ENCODE peak calls at places on chromosomes 7 and 10, in nine cellular contexts. One of them, this sample, is unnamed.
A peak's percentile ranks its signal among the peaks of the same experiment; 100 is the strongest.

GRCh38 chr7:71723859-71724258 is 591.9 kb downstream of the GALNT17 start:
- DNase-seq in Kasumi-1: no peak
- DNase-seq in central memory CD4-positive, alpha-beta T cell: no peak
- DNase-seq in effector memory CD4-positive, alpha-beta T cell: no peak
- DNase-seq in stimulated activated CD4-positive, alpha-beta T cell treated with anti-CD3 and anti-CD28 coated beads, Interleukin-2, amount 100 ng/mL, for 48 hours: no peak
- DNase-seq in NCI-H1092 treated with DMSO at 0.1 percent for 48 hours: no peak
- DNase-seq in thoracic aorta: no peak
- DNase-seq in neural progenitor cell: no peak
- DNase-seq in activated CD8-positive, alpha-beta memory T cell treated with anti-CD3 and anti-CD28 coated beads, Interleukin-2, amount 10 ng/mL, durations not matched to agents 7 days and 5 days: no peak
- DNase-seq in this sample: no peak

GRCh38 chr7:49014870-49015269 is 90.5 kb downstream of the CDC14C start:
- DNase-seq in effector memory CD4-positive, alpha-beta T cell: no peak
- DNase-seq in central memory CD4-positive, alpha-beta T cell: no peak
- DNase-seq in activated CD8-positive, alpha-beta memory T cell treated with anti-CD3 and anti-CD28 coated beads, Interleukin-2, amount 10 ng/mL, durations not matched to agents 7 days and 5 days: no peak
- DNase-seq in Kasumi-1: no peak
- DNase-seq in neural progenitor cell: no peak
- DNase-seq in stimulated activated CD4-positive, alpha-beta T cell treated with anti-CD3 and anti-CD28 coated beads, Interleukin-2, amount 100 ng/mL, for 48 hours: no peak
- DNase-seq in NCI-H1092 treated with DMSO at 0.1 percent for 48 hours: no peak
- DNase-seq in thoracic aorta: no peak
- DNase-seq in this sample: no peak

GRCh38 chr10:29426420-29426819 is 137.6 kb downstream of the LYZL1 start:
- DNase-seq in effector memory CD4-positive, alpha-beta T cell: no peak
- DNase-seq in central memory CD4-positive, alpha-beta T cell: no peak
- DNase-seq in NCI-H1092 treated with DMSO at 0.1 percent for 48 hours: no peak
- DNase-seq in neural progenitor cell: no peak
- DNase-seq in thoracic aorta: no peak
- DNase-seq in stimulated activated CD4-positive, alpha-beta T cell treated with anti-CD3 and anti-CD28 coated beads, Interleukin-2, amount 100 ng/mL, for 48 hours: no peak
- DNase-seq in activated CD8-positive, alpha-beta memory T cell treated with anti-CD3 and anti-CD28 coated beads, Interleukin-2, amount 10 ng/mL, durations not matched to agents 7 days and 5 days: no peak
- DNase-seq in Kasumi-1: no peak
- DNase-seq in this sample: no peak

GRCh38 chr10:29555746-29556481 is 78.9 kb downstream of the SVIL start:
- DNase-seq in thoracic aorta: no peak
- DNase-seq in effector memory CD4-positive, alpha-beta T cell: no peak
- DNase-seq in NCI-H1092 treated with DMSO at 0.1 percent for 48 hours: no peak
- DNase-seq in central memory CD4-positive, alpha-beta T cell: no peak
- DNase-seq in stimulated activated CD4-positive, alpha-beta T cell treated with anti-CD3 and anti-CD28 coated beads, Interleukin-2, amount 100 ng/mL, for 48 hours: no peak
- DNase-seq in neural progenitor cell: peak; percentile 59
- DNase-seq in activated CD8-positive, alpha-beta memory T cell treated with anti-CD3 and anti-CD28 coated beads, Interleukin-2, amount 10 ng/mL, durations not matched to agents 7 days and 5 days: no peak
- DNase-seq in Kasumi-1: no peak
- DNase-seq in this sample: peak; percentile 65

GRCh38 chr10:124378817-124379510 is 39.8 kb downstream of the OAT start:
- DNase-seq in stimulated activated CD4-positive, alpha-beta T cell treated with anti-CD3 and anti-CD28 coated beads, Interleukin-2, amount 100 ng/mL, for 48 hours: no peak
- DNase-seq in effector memory CD4-positive, alpha-beta T cell: no peak
- DNase-seq in NCI-H1092 treated with DMSO at 0.1 percent for 48 hours: peak; percentile 50
- DNase-seq in Kasumi-1: no peak
- DNase-seq in neural progenitor cell: no peak
- DNase-seq in thoracic aorta: no peak
- DNase-seq in activated CD8-positive, alpha-beta memory T cell treated with anti-CD3 and anti-CD28 coated beads, Interleukin-2, amount 10 ng/mL, durations not matched to agents 7 days and 5 days: no peak
- DNase-seq in central memory CD4-positive, alpha-beta T cell: no peak
- DNase-seq in this sample: no peak

GRCh38 chr10:15715619-15716227 is 4.0 kb downstream of the ITGA8 start:
- DNase-seq in thoracic aorta: no peak
- DNase-seq in stimulated activated CD4-positive, alpha-beta T cell treated with anti-CD3 and anti-CD28 coated beads, Interleukin-2, amount 100 ng/mL, for 48 hours: no peak
- DNase-seq in neural progenitor cell: peak; percentile 56
- DNase-seq in effector memory CD4-positive, alpha-beta T cell: no peak
- DNase-seq in Kasumi-1: peak; percentile 30
- DNase-seq in central memory CD4-positive, alpha-beta T cell: no peak
- DNase-seq in activated CD8-positive, alpha-beta memory T cell treated with anti-CD3 and anti-CD28 coated beads, Interleukin-2, amount 10 ng/mL, durations not matched to agents 7 days and 5 days: no peak
- DNase-seq in NCI-H1092 treated with DMSO at 0.1 percent for 48 hours: no peak
- DNase-seq in this sample: peak; percentile 30

GRCh38 chr10:34590802-34591201 is 224.3 kb downstream of the PARD3 start:
- DNase-seq in neural progenitor cell: no peak
- DNase-seq in effector memory CD4-positive, alpha-beta T cell: no peak
- DNase-seq in Kasumi-1: no peak
- DNase-seq in central memory CD4-positive, alpha-beta T cell: no peak
- DNase-seq in activated CD8-positive, alpha-beta memory T cell treated with anti-CD3 and anti-CD28 coated beads, Interleukin-2, amount 10 ng/mL, durations not matched to agents 7 days and 5 days: no peak
- DNase-seq in NCI-H1092 treated with DMSO at 0.1 percent for 48 hours: no peak
- DNase-seq in stimulated activated CD4-positive, alpha-beta T cell treated with anti-CD3 and anti-CD28 coated beads, Interleukin-2, amount 100 ng/mL, for 48 hours: no peak
- DNase-seq in thoracic aorta: no peak
- DNase-seq in this sample: no peak

GRCh38 chr10:94349327-94349726 is 13.4 kb downstream of the NOC3L start:
- DNase-seq in Kasumi-1: peak; percentile 43
- DNase-seq in thoracic aorta: no peak
- DNase-seq in effector memory CD4-positive, alpha-beta T cell: no peak
- DNase-seq in central memory CD4-positive, alpha-beta T cell: no peak
- DNase-seq in stimulated activated CD4-positive, alpha-beta T cell treated with anti-CD3 and anti-CD28 coated beads, Interleukin-2, amount 100 ng/mL, for 48 hours: no peak
- DNase-seq in activated CD8-positive, alpha-beta memory T cell treated with anti-CD3 and anti-CD28 coated beads, Interleukin-2, amount 10 ng/mL, durations not matched to agents 7 days and 5 days: no peak
- DNase-seq in NCI-H1092 treated with DMSO at 0.1 percent for 48 hours: no peak
- DNase-seq in neural progenitor cell: no peak
- DNase-seq in this sample: peak; percentile 33

GRCh38 chr7:39678935-39679690 is 55.7 kb downstream of the RALA start:
- DNase-seq in neural progenitor cell: no peak
- DNase-seq in NCI-H1092 treated with DMSO at 0.1 percent for 48 hours: no peak
- DNase-seq in activated CD8-positive, alpha-beta memory T cell treated with anti-CD3 and anti-CD28 coated beads, Interleukin-2, amount 10 ng/mL, durations not matched to agents 7 days and 5 days: no peak
- DNase-seq in Kasumi-1: peak; percentile 73
- DNase-seq in stimulated activated CD4-positive, alpha-beta T cell treated with anti-CD3 and anti-CD28 coated beads, Interleukin-2, amount 100 ng/mL, for 48 hours: no peak
- DNase-seq in thoracic aorta: no peak
- DNase-seq in effector memory CD4-positive, alpha-beta T cell: no peak
- DNase-seq in central memory CD4-positive, alpha-beta T cell: no peak
- DNase-seq in this sample: no peak

GRCh38 chr10:18472977-18473376 is 178.4 kb downstream of the NSUN6 start:
- DNase-seq in Kasumi-1: peak; percentile 20
- DNase-seq in neural progenitor cell: no peak
- DNase-seq in effector memory CD4-positive, alpha-beta T cell: no peak
- DNase-seq in activated CD8-positive, alpha-beta memory T cell treated with anti-CD3 and anti-CD28 coated beads, Interleukin-2, amount 10 ng/mL, durations not matched to agents 7 days and 5 days: no peak
- DNase-seq in central memory CD4-positive, alpha-beta T cell: no peak
- DNase-seq in NCI-H1092 treated with DMSO at 0.1 percent for 48 hours: no peak
- DNase-seq in thoracic aorta: no peak
- DNase-seq in stimulated activated CD4-positive, alpha-beta T cell treated with anti-CD3 and anti-CD28 coated beads, Interleukin-2, amount 100 ng/mL, for 48 hours: no peak
- DNase-seq in this sample: no peak

GRCh38 chr7:139249179-139249822 is 18.3 kb downstream of the UBN2 start:
- DNase-seq in NCI-H1092 treated with DMSO at 0.1 percent for 48 hours: no peak
- DNase-seq in effector memory CD4-positive, alpha-beta T cell: no peak
- DNase-seq in central memory CD4-positive, alpha-beta T cell: no peak
- DNase-seq in Kasumi-1: no peak
- DNase-seq in neural progenitor cell: no peak
- DNase-seq in activated CD8-positive, alpha-beta memory T cell treated with anti-CD3 and anti-CD28 coated beads, Interleukin-2, amount 10 ng/mL, durations not matched to agents 7 days and 5 days: peak; percentile 77
- DNase-seq in thoracic aorta: no peak
- DNase-seq in stimulated activated CD4-positive, alpha-beta T cell treated with anti-CD3 and anti-CD28 coated beads, Interleukin-2, amount 100 ng/mL, for 48 hours: no peak
- DNase-seq in this sample: no peak

GRCh38 chr7:117972606-117973005 is 99.4 kb upstream of the CTTNBP2 start:
- DNase-seq in NCI-H1092 treated with DMSO at 0.1 percent for 48 hours: no peak
- DNase-seq in effector memory CD4-positive, alpha-beta T cell: no peak
- DNase-seq in stimulated activated CD4-positive, alpha-beta T cell treated with anti-CD3 and anti-CD28 coated beads, Interleukin-2, amount 100 ng/mL, for 48 hours: no peak
- DNase-seq in thoracic aorta: no peak
- DNase-seq in activated CD8-positive, alpha-beta memory T cell treated with anti-CD3 and anti-CD28 coated beads, Interleukin-2, amount 10 ng/mL, durations not matched to agents 7 days and 5 days: no peak
- DNase-seq in Kasumi-1: no peak
- DNase-seq in central memory CD4-positive, alpha-beta T cell: no peak
- DNase-seq in neural progenitor cell: no peak
- DNase-seq in this sample: no peak

GRCh38 chr7:129607471-129608120 is 3.9 kb upstream of the NRF1 start:
- DNase-seq in activated CD8-positive, alpha-beta memory T cell treated with anti-CD3 and anti-CD28 coated beads, Interleukin-2, amount 10 ng/mL, durations not matched to agents 7 days and 5 days: peak; percentile 71
- DNase-seq in neural progenitor cell: peak; percentile 64
- DNase-seq in effector memory CD4-positive, alpha-beta T cell: no peak
- DNase-seq in stimulated activated CD4-positive, alpha-beta T cell treated with anti-CD3 and anti-CD28 coated beads, Interleukin-2, amount 100 ng/mL, for 48 hours: peak; percentile 23
- DNase-seq in Kasumi-1: peak; percentile 69
- DNase-seq in thoracic aorta: no peak
- DNase-seq in central memory CD4-positive, alpha-beta T cell: peak; percentile 24
- DNase-seq in NCI-H1092 treated with DMSO at 0.1 percent for 48 hours: no peak
- DNase-seq in this sample: peak; percentile 53

GRCh38 chr7:24820730-24821044 is 63.4 kb upstream of the GSDME start:
- DNase-seq in Kasumi-1: no peak
- DNase-seq in NCI-H1092 treated with DMSO at 0.1 percent for 48 hours: peak; percentile 78
- DNase-seq in thoracic aorta: no peak
- DNase-seq in central memory CD4-positive, alpha-beta T cell: no peak
- DNase-seq in stimulated activated CD4-positive, alpha-beta T cell treated with anti-CD3 and anti-CD28 coated beads, Interleukin-2, amount 100 ng/mL, for 48 hours: no peak
- DNase-seq in activated CD8-positive, alpha-beta memory T cell treated with anti-CD3 and anti-CD28 coated beads, Interleukin-2, amount 10 ng/mL, durations not matched to agents 7 days and 5 days: no peak
- DNase-seq in neural progenitor cell: no peak
- DNase-seq in effector memory CD4-positive, alpha-beta T cell: no peak
- DNase-seq in this sample: peak; percentile 80

GRCh38 chr10:19209319-19209718 is 160.7 kb downstream of the MALRD1 start:
- DNase-seq in neural progenitor cell: no peak
- DNase-seq in activated CD8-positive, alpha-beta memory T cell treated with anti-CD3 and anti-CD28 coated beads, Interleukin-2, amount 10 ng/mL, durations not matched to agents 7 days and 5 days: no peak
- DNase-seq in thoracic aorta: no peak
- DNase-seq in NCI-H1092 treated with DMSO at 0.1 percent for 48 hours: no peak
- DNase-seq in central memory CD4-positive, alpha-beta T cell: no peak
- DNase-seq in stimulated activated CD4-positive, alpha-beta T cell treated with anti-CD3 and anti-CD28 coated beads, Interleukin-2, amount 100 ng/mL, for 48 hours: no peak
- DNase-seq in Kasumi-1: no peak
- DNase-seq in effector memory CD4-positive, alpha-beta T cell: no peak
- DNase-seq in this sample: no peak

GRCh38 chr7:94276797-94277196 is 117.9 kb upstream of the COL1A2 start:
- DNase-seq in effector memory CD4-positive, alpha-beta T cell: no peak
- DNase-seq in stimulated activated CD4-positive, alpha-beta T cell treated with anti-CD3 and anti-CD28 coated beads, Interleukin-2, amount 100 ng/mL, for 48 hours: no peak
- DNase-seq in Kasumi-1: no peak
- DNase-seq in central memory CD4-positive, alpha-beta T cell: no peak
- DNase-seq in NCI-H1092 treated with DMSO at 0.1 percent for 48 hours: peak; percentile 21
- DNase-seq in activated CD8-positive, alpha-beta memory T cell treated with anti-CD3 and anti-CD28 coated beads, Interleukin-2, amount 10 ng/mL, durations not matched to agents 7 days and 5 days: no peak
- DNase-seq in neural progenitor cell: peak; percentile 50
- DNase-seq in thoracic aorta: no peak
- DNase-seq in this sample: peak; percentile 72

GRCh38 chr7:84017653-84018052 is 176.9 kb downstream of the SEMA3A start:
- DNase-seq in effector memory CD4-positive, alpha-beta T cell: no peak
- DNase-seq in stimulated activated CD4-positive, alpha-beta T cell treated with anti-CD3 and anti-CD28 coated beads, Interleukin-2, amount 100 ng/mL, for 48 hours: no peak
- DNase-seq in Kasumi-1: no peak
- DNase-seq in neural progenitor cell: peak; percentile 8
- DNase-seq in thoracic aorta: no peak
- DNase-seq in NCI-H1092 treated with DMSO at 0.1 percent for 48 hours: no peak
- DNase-seq in activated CD8-positive, alpha-beta memory T cell treated with anti-CD3 and anti-CD28 coated beads, Interleukin-2, amount 10 ng/mL, durations not matched to agents 7 days and 5 days: no peak
- DNase-seq in central memory CD4-positive, alpha-beta T cell: no peak
- DNase-seq in this sample: no peak

GRCh38 chr7:7868245-7868899 is 100.2 kb upstream of the GLCCI1 start:
- DNase-seq in stimulated activated CD4-positive, alpha-beta T cell treated with anti-CD3 and anti-CD28 coated beads, Interleukin-2, amount 100 ng/mL, for 48 hours: no peak
- DNase-seq in central memory CD4-positive, alpha-beta T cell: no peak
- DNase-seq in Kasumi-1: peak; percentile 86
- DNase-seq in neural progenitor cell: no peak
- DNase-seq in thoracic aorta: no peak
- DNase-seq in activated CD8-positive, alpha-beta memory T cell treated with anti-CD3 and anti-CD28 coated beads, Interleukin-2, amount 10 ng/mL, durations not matched to agents 7 days and 5 days: no peak
- DNase-seq in NCI-H1092 treated with DMSO at 0.1 percent for 48 hours: peak; percentile 51
- DNase-seq in effector memory CD4-positive, alpha-beta T cell: no peak
- DNase-seq in this sample: no peak

GRCh38 chr7:885261-885892 is 9.0 kb downstream of the GET4 start:
- DNase-seq in Kasumi-1: no peak
- DNase-seq in activated CD8-positive, alpha-beta memory T cell treated with anti-CD3 and anti-CD28 coated beads, Interleukin-2, amount 10 ng/mL, durations not matched to agents 7 days and 5 days: no peak
- DNase-seq in central memory CD4-positive, alpha-beta T cell: no peak
- DNase-seq in neural progenitor cell: no peak
- DNase-seq in NCI-H1092 treated with DMSO at 0.1 percent for 48 hours: no peak
- DNase-seq in stimulated activated CD4-positive, alpha-beta T cell treated with anti-CD3 and anti-CD28 coated beads, Interleukin-2, amount 100 ng/mL, for 48 hours: no peak
- DNase-seq in thoracic aorta: no peak
- DNase-seq in effector memory CD4-positive, alpha-beta T cell: no peak
- DNase-seq in this sample: no peak

GRCh38 chr7:105474045-105474444 is 48.0 kb downstream of the PUS7 start:
- DNase-seq in effector memory CD4-positive, alpha-beta T cell: no peak
- DNase-seq in central memory CD4-positive, alpha-beta T cell: no peak
- DNase-seq in neural progenitor cell: no peak
- DNase-seq in Kasumi-1: no peak
- DNase-seq in activated CD8-positive, alpha-beta memory T cell treated with anti-CD3 and anti-CD28 coated beads, Interleukin-2, amount 10 ng/mL, durations not matched to agents 7 days and 5 days: no peak
- DNase-seq in stimulated activated CD4-positive, alpha-beta T cell treated with anti-CD3 and anti-CD28 coated beads, Interleukin-2, amount 100 ng/mL, for 48 hours: no peak
- DNase-seq in NCI-H1092 treated with DMSO at 0.1 percent for 48 hours: no peak
- DNase-seq in thoracic aorta: no peak
- DNase-seq in this sample: no peak

GRCh38 chr10:98388086-98388655 is 26.8 kb downstream of the PYROXD2 start:
- DNase-seq in NCI-H1092 treated with DMSO at 0.1 percent for 48 hours: no peak
- DNase-seq in Kasumi-1: no peak
- DNase-seq in activated CD8-positive, alpha-beta memory T cell treated with anti-CD3 and anti-CD28 coated beads, Interleukin-2, amount 10 ng/mL, durations not matched to agents 7 days and 5 days: no peak
- DNase-seq in effector memory CD4-positive, alpha-beta T cell: no peak
- DNase-seq in central memory CD4-positive, alpha-beta T cell: no peak
- DNase-seq in stimulated activated CD4-positive, alpha-beta T cell treated with anti-CD3 and anti-CD28 coated beads, Interleukin-2, amount 100 ng/mL, for 48 hours: no peak
- DNase-seq in neural progenitor cell: peak; percentile 16
- DNase-seq in thoracic aorta: no peak
- DNase-seq in this sample: no peak

GRCh38 chr7:353746-354325 is 63.9 kb downstream of the FOXL3 start:
- DNase-seq in NCI-H1092 treated with DMSO at 0.1 percent for 48 hours: no peak
- DNase-seq in Kasumi-1: no peak
- DNase-seq in stimulated activated CD4-positive, alpha-beta T cell treated with anti-CD3 and anti-CD28 coated beads, Interleukin-2, amount 100 ng/mL, for 48 hours: no peak
- DNase-seq in effector memory CD4-positive, alpha-beta T cell: no peak
- DNase-seq in thoracic aorta: no peak
- DNase-seq in neural progenitor cell: no peak
- DNase-seq in activated CD8-positive, alpha-beta memory T cell treated with anti-CD3 and anti-CD28 coated beads, Interleukin-2, amount 10 ng/mL, durations not matched to agents 7 days and 5 days: no peak
- DNase-seq in central memory CD4-positive, alpha-beta T cell: no peak
- DNase-seq in this sample: no peak

GRCh38 chr7:36129048-36129534 is 24.0 kb upstream of the EEPD1 start:
- DNase-seq in Kasumi-1: no peak
- DNase-seq in effector memory CD4-positive, alpha-beta T cell: no peak
- DNase-seq in NCI-H1092 treated with DMSO at 0.1 percent for 48 hours: peak; percentile 42
- DNase-seq in central memory CD4-positive, alpha-beta T cell: no peak
- DNase-seq in activated CD8-positive, alpha-beta memory T cell treated with anti-CD3 and anti-CD28 coated beads, Interleukin-2, amount 10 ng/mL, durations not matched to agents 7 days and 5 days: no peak
- DNase-seq in stimulated activated CD4-positive, alpha-beta T cell treated with anti-CD3 and anti-CD28 coated beads, Interleukin-2, amount 100 ng/mL, for 48 hours: no peak
- DNase-seq in neural progenitor cell: no peak
- DNase-seq in thoracic aorta: no peak
- DNase-seq in this sample: peak; percentile 70

GRCh38 chr7:26850193-26850651 is 14.2 kb downstream of the SKAP2 start:
- DNase-seq in NCI-H1092 treated with DMSO at 0.1 percent for 48 hours: no peak
- DNase-seq in activated CD8-positive, alpha-beta memory T cell treated with anti-CD3 and anti-CD28 coated beads, Interleukin-2, amount 10 ng/mL, durations not matched to agents 7 days and 5 days: no peak
- DNase-seq in thoracic aorta: no peak
- DNase-seq in Kasumi-1: no peak
- DNase-seq in effector memory CD4-positive, alpha-beta T cell: no peak
- DNase-seq in stimulated activated CD4-positive, alpha-beta T cell treated with anti-CD3 and anti-CD28 coated beads, Interleukin-2, amount 100 ng/mL, for 48 hours: no peak
- DNase-seq in central memory CD4-positive, alpha-beta T cell: no peak
- DNase-seq in neural progenitor cell: no peak
- DNase-seq in this sample: no peak

GRCh38 chr10:72097448-72098300 is 9.3 kb upstream of the SPOCK2 start:
- DNase-seq in effector memory CD4-positive, alpha-beta T cell: no peak
- DNase-seq in NCI-H1092 treated with DMSO at 0.1 percent for 48 hours: no peak
- DNase-seq in neural progenitor cell: no peak
- DNase-seq in stimulated activated CD4-positive, alpha-beta T cell treated with anti-CD3 and anti-CD28 coated beads, Interleukin-2, amount 100 ng/mL, for 48 hours: no peak
- DNase-seq in activated CD8-positive, alpha-beta memory T cell treated with anti-CD3 and anti-CD28 coated beads, Interleukin-2, amount 10 ng/mL, durations not matched to agents 7 days and 5 days: no peak
- DNase-seq in Kasumi-1: no peak
- DNase-seq in central memory CD4-positive, alpha-beta T cell: no peak
- DNase-seq in thoracic aorta: peak; percentile 53
- DNase-seq in this sample: peak; percentile 96

GRCh38 chr10:110365356-110366143 is 60.8 kb upstream of the SMNDC1 start:
- DNase-seq in thoracic aorta: no peak
- DNase-seq in NCI-H1092 treated with DMSO at 0.1 percent for 48 hours: no peak
- DNase-seq in neural progenitor cell: no peak
- DNase-seq in stimulated activated CD4-positive, alpha-beta T cell treated with anti-CD3 and anti-CD28 coated beads, Interleukin-2, amount 100 ng/mL, for 48 hours: no peak
- DNase-seq in central memory CD4-positive, alpha-beta T cell: no peak
- DNase-seq in Kasumi-1: no peak
- DNase-seq in effector memory CD4-positive, alpha-beta T cell: no peak
- DNase-seq in activated CD8-positive, alpha-beta memory T cell treated with anti-CD3 and anti-CD28 coated beads, Interleukin-2, amount 10 ng/mL, durations not matched to agents 7 days and 5 days: peak; percentile 49
- DNase-seq in this sample: no peak

GRCh38 chr10:125101049-125101448 is 59.3 kb downstream of the CTBP2 start:
- DNase-seq in Kasumi-1: no peak
- DNase-seq in NCI-H1092 treated with DMSO at 0.1 percent for 48 hours: no peak
- DNase-seq in central memory CD4-positive, alpha-beta T cell: no peak
- DNase-seq in thoracic aorta: no peak
- DNase-seq in neural progenitor cell: no peak
- DNase-seq in activated CD8-positive, alpha-beta memory T cell treated with anti-CD3 and anti-CD28 coated beads, Interleukin-2, amount 10 ng/mL, durations not matched to agents 7 days and 5 days: no peak
- DNase-seq in stimulated activated CD4-positive, alpha-beta T cell treated with anti-CD3 and anti-CD28 coated beads, Interleukin-2, amount 100 ng/mL, for 48 hours: no peak
- DNase-seq in effector memory CD4-positive, alpha-beta T cell: no peak
- DNase-seq in this sample: no peak

GRCh38 chr7:81604075-81604807 is 165.6 kb downstream of the HGF start:
- DNase-seq in thoracic aorta: no peak
- DNase-seq in neural progenitor cell: no peak
- DNase-seq in Kasumi-1: no peak
- DNase-seq in stimulated activated CD4-positive, alpha-beta T cell treated with anti-CD3 and anti-CD28 coated beads, Interleukin-2, amount 100 ng/mL, for 48 hours: no peak
- DNase-seq in activated CD8-positive, alpha-beta memory T cell treated with anti-CD3 and anti-CD28 coated beads, Interleukin-2, amount 10 ng/mL, durations not matched to agents 7 days and 5 days: no peak
- DNase-seq in effector memory CD4-positive, alpha-beta T cell: no peak
- DNase-seq in central memory CD4-positive, alpha-beta T cell: no peak
- DNase-seq in NCI-H1092 treated with DMSO at 0.1 percent for 48 hours: peak; percentile 61
- DNase-seq in this sample: peak; percentile 100

GRCh38 chr10:114754445-114755320 is 66.9 kb upstream of the FHIP2A start:
- DNase-seq in NCI-H1092 treated with DMSO at 0.1 percent for 48 hours: no peak
- DNase-seq in central memory CD4-positive, alpha-beta T cell: no peak
- DNase-seq in neural progenitor cell: no peak
- DNase-seq in thoracic aorta: no peak
- DNase-seq in Kasumi-1: no peak
- DNase-seq in activated CD8-positive, alpha-beta memory T cell treated with anti-CD3 and anti-CD28 coated beads, Interleukin-2, amount 10 ng/mL, durations not matched to agents 7 days and 5 days: no peak
- DNase-seq in effector memory CD4-positive, alpha-beta T cell: no peak
- DNase-seq in stimulated activated CD4-positive, alpha-beta T cell treated with anti-CD3 and anti-CD28 coated beads, Interleukin-2, amount 100 ng/mL, for 48 hours: no peak
- DNase-seq in this sample: peak; percentile 7

This sample was measured in fibroblast of pulmonary artery.